ENCODE peak calls at places on chromosomes 13 and 19, in four cellular contexts. M is mucosa of descending colon, W is Caco-2, Y is thoracic aorta. G is an unnamed sample.

GRCh38 chr13:59409211-59409610 is 754.5 kb downstream of the DIAPH3 start:
- DNase-seq in Y (no peak), M (no peak), W (no peak), G (no peak)

GRCh38 chr19:1882786-1883692 is 2.3 kb downstream of the ABHD17A start:
- DNase-seq in Y (no peak), W (no peak), M (no peak), G (no peak)

GRCh38 chr13:60286707-60287106 is 110.3 kb upstream of the TDRD3 start:
- DNase-seq in M (no peak), Y (no peak), W (no peak), G (no peak)

GRCh38 chr13:28636078-28636477 is 22.9 kb upstream of the POMP start:
- DNase-seq in M (no peak), Y (no peak), W (no peak), G (no peak)

GRCh38 chr13:50275392-50276063 is 260.3 kb downstream of the KCNRG start:
- DNase-seq in Y (no peak), M (no peak), W (no peak), G (no peak)

GRCh38 chr19:41813911-41814310 is 17.5 kb downstream of the CEACAM3 start:
- DNase-seq in W (no peak), Y (no peak), M (no peak), G (no peak)

GRCh38 chr19:4916292-4917082 is 7.2 kb downstream of the UHRF1 start:
- DNase-seq in Y (no peak), M (peak; percentile 57), W (no peak), G (no peak)

GRCh38 chr19:50230379-50231351 is 27.2 kb downstream of the MYH14 start:
- DNase-seq in M (no peak), Y (no peak), W (no peak), G (no peak)

GRCh38 chr13:46668906-46669525 is 116.0 kb downstream of the LRCH1 start:
- DNase-seq in W (no peak), M (no peak), Y (no peak), G (no peak)

GRCh38 chr19:34224996-34225658 is 29.2 kb upstream of the GARRE1 start:
- DNase-seq in W (no peak), Y (no peak), M (no peak), G (no peak)

GRCh38 chr13:52786747-52787146 is 47.1 kb upstream of the CNMD start:
- DNase-seq in W (no peak), M (no peak), Y (no peak), G (no peak)

GRCh38 chr13:62706035-62706434 is 1290.4 kb upstream of the PCDH20 start:
- DNase-seq in M (no peak), Y (no peak), W (no peak), G (no peak)

GRCh38 chr13:100330662-100331061 is 241.8 kb downstream of the PCCA start:
- DNase-seq in M (no peak), W (no peak), Y (no peak), G (no peak)

GRCh38 chr19:16856091-16856490 is 26.9 kb downstream of the SIN3B start:
- DNase-seq in Y (no peak), W (no peak), M (no peak), G (no peak)

GRCh38 chr13:30743319-30744055 is 8.1 kb downstream of the ALOX5AP start:
- DNase-seq in Y (peak; percentile 76), M (no peak), W (peak; percentile 42), G (peak; percentile 82)

GRCh38 chr13:97809576-97809975 is 143.9 kb upstream of the IPO5 start:
- DNase-seq in M (no peak), Y (no peak), W (no peak), G (no peak)

GRCh38 chr19:37655689-37656491 is 625 bp upstream of the ZFP30 start:
- DNase-seq in M (peak; percentile 89), W (peak; percentile 93), Y (peak; percentile 28), G (peak; percentile 74)

GRCh38 chr19:18723871-18724377 is 40.4 kb downstream of the CRTC1 start:
- DNase-seq in Y (no peak), W (no peak), M (no peak), G (no peak)

GRCh38 chr19:38528213-38528755 is 89.5 kb downstream of the MAP4K1 start:
- DNase-seq in Y (no peak), M (no peak), W (no peak), G (no peak)

GRCh38 chr13:109180905-109181425 is 551.6 kb downstream of the MYO16 start:
- DNase-seq in M (no peak), Y (no peak), W (no peak), G (no peak)

GRCh38 chr19:30888937-30889336 is 460.3 kb downstream of the TSHZ3 start:
- DNase-seq in W (no peak), Y (no peak), M (no peak), G (no peak)

GRCh38 chr13:35499131-35500051 is 22.9 kb upstream of the MAB21L1 start:
- DNase-seq in W (no peak), Y (no peak), M (no peak), G (no peak)

GRCh38 chr13:30735025-30735967 is at the start of gene ALOX5AP:
- DNase-seq in Y (no peak), M (no peak), W (no peak), G (no peak)

GRCh38 chr13:54687173-54687572 is 1658.6 kb downstream of the OLFM4 start:
- DNase-seq in M (no peak), W (no peak), Y (no peak), G (no peak)

GRCh38 chr19:41691268-41691970 is 3.3 kb upstream of the CEACAM7 start:
- DNase-seq in Y (no peak), W (peak; percentile 41), M (no peak), G (no peak)

GRCh38 chr13:23488442-23488841 is 54.9 kb upstream of the SACS start:
- DNase-seq in W (no peak), Y (no peak), M (no peak), G (no peak)

GRCh38 chr19:11480927-11481776 is at the start of gene ELAVL3:
- DNase-seq in M (no peak), Y (no peak), W (no peak), G (no peak)

GRCh38 chr13:41111454-41111853 is 21.1 kb downstream of the KBTBD6 start:
- DNase-seq in Y (no peak), W (no peak), M (no peak), G (no peak)

GRCh38 chr13:92896842-92897241 is 329.8 kb upstream of the GPC6 start:
- DNase-seq in Y (no peak), M (no peak), W (peak; percentile 22), G (no peak)

GRCh38 chr13:56356690-56357089 is 784.0 kb upstream of the PRR20A start:
- DNase-seq in W (no peak), Y (no peak), M (no peak), G (no peak)

GRCh38 chr19:17292301-17293074 is 10.7 kb downstream of the ABHD8 start:
- DNase-seq in M (peak; percentile 85), W (peak; percentile 91), Y (no peak), G (peak; percentile 85)

GRCh38 chr13:23928985-23929384 is 31.7 kb upstream of the C1QTNF9B start:
- DNase-seq in M (no peak), W (no peak), Y (no peak), G (no peak)

GRCh38 chr19:48169585-48169973 is 565 bp downstream of the LIG1 start:
- DNase-seq in M (peak; percentile 92), Y (peak; percentile 20), W (peak; percentile 94), G (peak; percentile 45)

GRCh38 chr19:34984287-34984686 is 15.8 kb upstream of the GRAMD1A start:
- DNase-seq in M (no peak), Y (no peak), W (no peak), G (no peak)

DNA sequence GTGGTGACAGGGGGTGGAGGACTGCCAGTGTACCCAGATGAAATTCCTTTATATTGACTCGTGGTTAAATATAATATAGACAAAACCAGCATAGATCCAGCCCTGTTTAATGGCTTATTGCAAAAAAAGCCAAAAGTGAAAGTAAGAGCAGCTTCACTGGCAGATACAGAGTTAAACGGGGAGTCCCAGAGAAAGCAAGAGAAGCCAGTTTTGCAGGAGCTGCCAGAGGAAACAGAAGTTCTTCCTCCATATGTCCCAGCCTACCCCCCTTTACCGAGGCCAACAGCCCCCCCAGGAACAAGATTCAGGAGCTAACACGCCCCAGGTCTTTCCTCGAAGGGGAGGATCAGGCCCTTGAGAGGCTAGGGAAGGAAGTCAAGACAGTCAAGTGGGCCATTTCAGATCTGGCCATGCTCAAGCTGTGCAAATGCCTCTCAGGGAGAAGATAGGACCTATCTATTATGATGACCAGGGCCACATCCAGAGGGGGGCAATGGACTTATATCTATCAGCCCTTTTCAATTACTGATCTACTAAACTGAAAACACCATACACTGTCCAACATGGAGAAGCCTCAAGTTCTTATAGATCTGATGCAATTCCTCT is 47.2 kb upstream of the ZNF737 start:
- DNase-seq in M (no peak), W (no peak), Y (no peak), G (no peak)
- H3K4me3 ChIP-seq in M (no peak overlapping the region), W (no peak overlapping the region), Y (peak overlapping the region; percentile 71), G (peak overlapping the region; percentile 38)

GRCh38 chr13:20311022-20311421 is 78.9 kb upstream of the GJB6 start:
- DNase-seq in W (no peak), Y (no peak), M (no peak), G (no peak)

GRCh38 chr13:20306039-20306438 is 73.9 kb upstream of the GJB6 start:
- DNase-seq in W (no peak), Y (no peak), M (no peak), G (no peak)

GRCh38 chr13:20301391-20302071 is 69.4 kb upstream of the GJB6 start:
- DNase-seq in W (no peak), Y (no peak), M (no peak), G (peak; percentile 34)

GRCh38 chr13:20303636-20304035 is 71.5 kb upstream of the GJB6 start:
- DNase-seq in W (no peak), M (no peak), Y (no peak), G (no peak)

GRCh38 chr13:20305587-20305986 is 73.5 kb upstream of the GJB6 start:
- DNase-seq in W (no peak), M (no peak), Y (no peak), G (no peak)
- TF ChIP-seq CTCF in W (no peak), M (no peak), Y (no peak), G (no peak)

DNA sequence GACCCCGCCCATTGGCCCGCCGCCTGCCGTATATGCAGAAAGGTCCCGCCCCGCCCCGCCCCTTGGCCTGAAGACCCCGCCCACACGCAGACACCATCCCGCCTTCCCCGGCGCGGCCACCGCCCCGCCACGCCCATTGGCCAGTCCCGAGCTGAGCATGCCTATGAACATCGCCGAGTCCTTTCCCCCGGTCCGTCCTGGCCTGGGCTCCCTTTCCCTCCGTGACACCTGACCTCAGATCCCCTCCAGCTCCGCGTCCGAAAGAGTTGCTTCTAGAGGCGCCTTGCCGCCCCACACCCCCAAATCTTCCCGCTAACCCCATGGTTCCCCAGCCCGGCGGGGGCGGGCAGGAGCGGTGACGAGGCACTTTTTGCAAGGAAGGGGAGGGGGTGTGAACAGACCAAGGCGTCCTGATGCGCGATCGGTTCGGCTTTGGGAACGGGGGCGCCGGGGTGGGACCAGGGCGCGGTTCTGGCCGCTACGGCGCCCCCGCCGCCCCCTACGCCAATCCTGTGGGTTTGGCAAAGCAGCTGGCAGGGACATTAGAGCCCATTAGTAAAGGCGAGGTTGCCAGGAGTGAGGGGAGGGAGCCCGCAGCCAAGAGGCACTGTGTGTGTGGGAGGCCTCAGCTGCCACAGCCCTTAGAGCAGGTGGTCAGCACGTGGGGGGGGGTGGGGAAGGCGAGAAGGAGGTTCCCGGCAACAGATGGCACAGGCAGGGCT is 409 bp upstream of the NUMBL start:
- DNase-seq in M (peak; percentile 96), W (peak; percentile 94), Y (peak; percentile 89), G (peak; percentile 96)
- H3K36me3 ChIP-seq in M (no peaks in the 10 kb centered on the region), W (peaks cover 1% of the 10 kb centered on the region), Y (peaks cover 10% of the 10 kb centered on the region), G (peaks cover 20% of the 10 kb centered on the region)

DNA sequence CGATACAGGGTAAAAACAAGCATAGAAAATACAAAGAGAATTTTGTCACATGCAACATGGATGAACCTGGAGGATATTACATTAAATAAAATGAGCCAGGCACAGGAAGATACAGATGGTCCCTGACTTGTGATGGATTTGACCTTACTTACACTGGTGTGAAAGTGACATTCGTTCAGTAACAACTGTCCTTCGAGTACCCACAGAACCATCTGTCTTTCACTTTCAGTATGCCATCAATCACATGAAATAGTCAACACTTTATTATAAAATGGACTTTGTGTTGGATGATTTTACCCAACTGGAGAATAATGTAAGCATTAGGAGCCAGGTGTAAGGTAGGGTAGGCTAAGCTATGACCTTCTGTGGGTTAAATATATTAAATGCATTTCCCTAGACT is 51.5 kb downstream of the ZNF787 start:
- DNase-seq in Y (no peak), M (no peak), W (no peak), G (no peak)
- H3K4me3 ChIP-seq in Y (no peak overlapping the region), M (no peak overlapping the region), W (no peak overlapping the region), G (no peak overlapping the region)

G was measured in tibial artery.